ENCODE peak calls at places on chromosomes 12 and 14, in four cellular contexts. One of them, this sample, is unnamed.

GRCh38 chr12:49907352-49907751 is 3.7 kb upstream of the FAIM2 start:
- DNase-seq in SK-N-SH: no peak
- DNase-seq in K562: no peak
- DNase-seq in WTC11: no peak
- DNase-seq in this sample: no peak

GRCh38 chr12:20620311-20620710 is 74.8 kb upstream of the SLCO1C1 start:
- DNase-seq in K562: no peak
- DNase-seq in SK-N-SH: no peak
- DNase-seq in WTC11: no peak
- DNase-seq in this sample: no peak

GRCh38 chr14:30620178-30620577 is 1.9 kb upstream of the SCFD1 start:
- DNase-seq in WTC11: no peak
- DNase-seq in SK-N-SH: no peak
- DNase-seq in K562: no peak
- DNase-seq in this sample: no peak

GRCh38 chr12:102298022-102298421 is 100.4 kb upstream of the PMCH start:
- DNase-seq in WTC11: no peak
- DNase-seq in SK-N-SH: no peak
- DNase-seq in K562: no peak
- DNase-seq in this sample: no peak

GRCh38 chr12:68750506-68750905 is 4.5 kb downstream of the SLC35E3 start:
- DNase-seq in K562: no peak
- DNase-seq in WTC11: no peak
- DNase-seq in SK-N-SH: no peak
- DNase-seq in this sample: no peak

GRCh38 chr12:131167334-131167733 is 213.6 kb downstream of the ADGRD1 start:
- DNase-seq in WTC11: no peak
- DNase-seq in K562: no peak
- DNase-seq in SK-N-SH: no peak
- DNase-seq in this sample: no peak

GRCh38 chr12:46111727-46112126 is 121.4 kb upstream of the SCAF11 start:
- DNase-seq in K562: no peak
- DNase-seq in SK-N-SH: no peak
- DNase-seq in WTC11: no peak
- DNase-seq in this sample: no peak

GRCh38 chr14:90649096-90649495 is 167.1 kb downstream of the TTC7B start:
- DNase-seq in SK-N-SH: no peak
- DNase-seq in K562: no peak
- DNase-seq in WTC11: no peak
- DNase-seq in this sample: no peak

GRCh38 chr12:124828264-124829007 is 35.2 kb downstream of the SCARB1 start:
- DNase-seq in K562: no peak
- DNase-seq in WTC11: no peak
- DNase-seq in SK-N-SH: no peak
- DNase-seq in this sample: peak; percentile 87

GRCh38 chr12:102903318-102904007 is 13.6 kb downstream of the PAH start:
- DNase-seq in SK-N-SH: no peak
- DNase-seq in K562: no peak
- DNase-seq in WTC11: no peak
- DNase-seq in this sample: peak; percentile 92

GRCh38 chr14:89024691-89025090 is 200.2 kb downstream of the TTC8 start:
- DNase-seq in K562: no peak
- DNase-seq in SK-N-SH: no peak
- DNase-seq in WTC11: no peak
- DNase-seq in this sample: no peak

GRCh38 chr12:132710062-132710421 is 600 bp upstream of the PGAM5 start:
- DNase-seq in K562: no peak
- DNase-seq in WTC11: peak; percentile 44
- DNase-seq in SK-N-SH: no peak
- DNase-seq in this sample: no peak

GRCh38 chr12:110776410-110776809 is 33.7 kb upstream of the PPP1CC start:
- DNase-seq in K562: no peak
- DNase-seq in WTC11: no peak
- DNase-seq in SK-N-SH: no peak
- DNase-seq in this sample: no peak

GRCh38 chr12:52250048-52250990 is 17.3 kb downstream of the KRT7 start:
- DNase-seq in K562: no peak
- DNase-seq in SK-N-SH: no peak
- DNase-seq in WTC11: peak; percentile 74
- DNase-seq in this sample: no peak

GRCh38 chr12:128910629-128911028 is 57.4 kb downstream of the GLT1D1 start:
- DNase-seq in WTC11: no peak
- DNase-seq in SK-N-SH: no peak
- DNase-seq in K562: no peak
- DNase-seq in this sample: no peak

GRCh38 chr14:54606631-54607133 is 39.8 kb downstream of the SAMD4A start:
- DNase-seq in SK-N-SH: no peak
- DNase-seq in K562: no peak
- DNase-seq in WTC11: no peak
- DNase-seq in this sample: no peak

GRCh38 chr14:92759300-92759678 is 10.9 kb upstream of the LGMN start:
- DNase-seq in WTC11: peak; percentile 30
- DNase-seq in K562: peak; percentile 74
- DNase-seq in SK-N-SH: no peak
- DNase-seq in this sample: no peak

GRCh38 chr12:105279460-105280056 is 43.6 kb upstream of the APPL2 start:
- DNase-seq in WTC11: peak; percentile 47
- DNase-seq in K562: peak; percentile 43
- DNase-seq in SK-N-SH: peak; percentile 16
- DNase-seq in this sample: peak; percentile 22

GRCh38 chr12:24360057-24360456 is 410.6 kb upstream of the SOX5 start:
- DNase-seq in WTC11: no peak
- DNase-seq in K562: no peak
- DNase-seq in SK-N-SH: no peak
- DNase-seq in this sample: no peak

GRCh38 chr12:6476496-6476895 is 6.0 kb upstream of the VAMP1 start:
- DNase-seq in SK-N-SH: no peak
- DNase-seq in K562: no peak
- DNase-seq in WTC11: no peak
- DNase-seq in this sample: no peak

GRCh38 chr12:124498178-124498869 is 69.1 kb downstream of the NCOR2 start:
- DNase-seq in WTC11: no peak
- DNase-seq in SK-N-SH: no peak
- DNase-seq in K562: no peak
- DNase-seq in this sample: no peak

GRCh38 chr12:30992381-30992780 is 65.8 kb downstream of the TSPAN11 start:
- DNase-seq in SK-N-SH: no peak
- DNase-seq in K562: no peak
- DNase-seq in WTC11: no peak
- DNase-seq in this sample: no peak

GRCh38 chr14:96752594-96752993 is 44.6 kb upstream of the VRK1 start:
- DNase-seq in SK-N-SH: no peak
- DNase-seq in WTC11: no peak
- DNase-seq in K562: no peak
- DNase-seq in this sample: no peak

GRCh38 chr12:553216-554000 is 93.7 kb downstream of the B4GALNT3 start:
- DNase-seq in SK-N-SH: no peak
- DNase-seq in WTC11: no peak
- DNase-seq in K562: no peak
- DNase-seq in this sample: no peak

GRCh38 chr14:71119075-71119474 is 211.8 kb downstream of the PCNX1 start:
- DNase-seq in SK-N-SH: no peak
- DNase-seq in WTC11: no peak
- DNase-seq in K562: no peak
- DNase-seq in this sample: no peak

GRCh38 chr14:99574099-99574880 is 29.7 kb downstream of the CCDC85C start:
- DNase-seq in WTC11: peak; percentile 56
- DNase-seq in SK-N-SH: peak; percentile 69
- DNase-seq in K562: no peak
- DNase-seq in this sample: peak; percentile 73

GRCh38 chr14:71647086-71647784 is 285.0 kb upstream of the RGS6 start:
- DNase-seq in K562: no peak
- DNase-seq in WTC11: no peak
- DNase-seq in SK-N-SH: no peak
- DNase-seq in this sample: no peak

GRCh38 chr12:58140395-58140794 is 199.0 kb downstream of the ATP23 start:
- DNase-seq in K562: no peak
- DNase-seq in WTC11: no peak
- DNase-seq in SK-N-SH: no peak
- DNase-seq in this sample: no peak

GRCh38 chr14:24909523-24910302 is 140.2 kb downstream of the STXBP6 start:
- DNase-seq in SK-N-SH: no peak
- DNase-seq in K562: no peak
- DNase-seq in WTC11: no peak
- DNase-seq in this sample: no peak

GRCh38 chr14:76768201-76768656 is 7.0 kb downstream of the VASH1 start:
- DNase-seq in SK-N-SH: peak; percentile 76
- DNase-seq in WTC11: peak; percentile 52
- DNase-seq in K562: peak; percentile 69
- DNase-seq in this sample: no peak

GRCh38 chr14:105019861-105020814 is 745 bp downstream of the CDCA4 start:
- DNase-seq in K562: peak; percentile 48
- DNase-seq in SK-N-SH: no peak
- DNase-seq in WTC11: peak; percentile 52
- DNase-seq in this sample: no peak

GRCh38 chr14:95507174-95507573 is 9.3 kb downstream of the SYNE3 start:
- DNase-seq in WTC11: no peak
- DNase-seq in SK-N-SH: no peak
- DNase-seq in K562: peak; percentile 62
- DNase-seq in this sample: no peak

GRCh38 chr14:90177537-90178189 is 78.7 kb upstream of the PSMC1 start:
- DNase-seq in WTC11: no peak
- DNase-seq in K562: no peak
- DNase-seq in SK-N-SH: no peak
- DNase-seq in this sample: no peak

GRCh38 chr14:100022772-100023451 is 42.3 kb upstream of the EVL start:
- DNase-seq in SK-N-SH: no peak
- DNase-seq in WTC11: no peak
- DNase-seq in K562: peak; percentile 27
- DNase-seq in this sample: no peak

GRCh38 chr12:9071518-9071917 is 44.2 kb downstream of the A2M start:
- DNase-seq in WTC11: no peak
- DNase-seq in K562: no peak
- DNase-seq in SK-N-SH: no peak
- DNase-seq in this sample: no peak

GRCh38 chr14:75604979-75605825 is 26.8 kb downstream of the FLVCR2 start:
- DNase-seq in SK-N-SH: no peak
- DNase-seq in K562: peak; percentile 43
- DNase-seq in WTC11: no peak
- DNase-seq in this sample: no peak

GRCh38 chr12:88753074-88753473 is 172.8 kb upstream of the KITLG start:
- DNase-seq in SK-N-SH: no peak
- DNase-seq in K562: no peak
- DNase-seq in WTC11: no peak
- DNase-seq in this sample: no peak

GRCh38 chr12:51549637-51550036 is 41.4 kb upstream of the SCN8A start:
- DNase-seq in WTC11: no peak
- DNase-seq in SK-N-SH: no peak
- DNase-seq in K562: no peak
- DNase-seq in this sample: no peak

GRCh38 chr14:59869381-59870255 is 958 bp downstream of the RTN1 start:
- DNase-seq in SK-N-SH: peak; percentile 53
- DNase-seq in K562: no peak
- DNase-seq in WTC11: peak; percentile 24
- DNase-seq in this sample: no peak

DNA sequence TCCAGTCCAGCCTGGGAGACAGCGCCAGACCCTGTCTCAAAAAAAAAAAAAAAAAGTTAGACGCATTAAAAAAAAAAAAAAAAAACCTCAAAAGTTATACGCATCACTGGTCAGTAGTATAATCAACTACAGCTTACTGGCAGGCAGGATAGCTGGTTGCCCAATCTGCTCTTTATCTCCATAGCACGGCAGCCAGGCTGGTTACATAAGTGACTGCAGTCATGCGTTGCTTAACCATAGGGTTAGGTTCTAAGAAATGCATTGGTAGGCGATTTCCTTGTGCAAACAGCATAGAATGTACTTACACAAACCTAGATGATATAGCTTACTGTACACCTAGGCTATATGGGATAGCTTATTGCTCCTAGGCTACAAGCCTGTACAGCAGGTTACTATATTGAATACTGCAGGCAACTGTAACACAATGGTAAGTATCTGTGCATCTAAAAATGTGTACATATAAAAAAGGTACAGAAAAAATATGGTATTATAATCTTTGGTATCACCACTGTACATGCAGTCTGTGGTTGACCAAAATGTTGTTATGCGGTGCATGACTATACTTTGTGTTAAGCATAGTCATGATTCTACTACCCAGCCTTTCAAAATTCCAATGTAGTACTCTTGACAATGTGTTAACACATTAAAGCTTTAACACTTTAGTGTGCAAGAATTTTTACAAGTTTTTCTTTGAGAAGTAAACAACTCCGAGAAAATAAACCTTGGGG is 8.1 kb downstream of the L2HGDH start:
- DNase-seq in WTC11: no peak
- DNase-seq in SK-N-SH: no peak
- DNase-seq in K562: peak; percentile 67
- DNase-seq in this sample: peak; percentile 93
- TF ChIP-seq FOXJ3 in WTC11: no peak
- TF ChIP-seq FOXJ3 in SK-N-SH: no peak
- TF ChIP-seq FOXJ3 in K562: no peak
- TF ChIP-seq FOXJ3 in this sample: peak; percentile 55

GRCh38 chr12:91367234-91367849 is 184.7 kb upstream of the DCN start:
- DNase-seq in SK-N-SH: no peak
- DNase-seq in K562: peak; percentile 36
- DNase-seq in WTC11: no peak
- DNase-seq in this sample: peak; percentile 2
- TF ChIP-seq FOXJ3 in SK-N-SH: no peak
- TF ChIP-seq FOXJ3 in K562: no peak
- TF ChIP-seq FOXJ3 in WTC11: no peak
- TF ChIP-seq FOXJ3 in this sample: no peak

GRCh38 chr14:67127174-67127573 is 62.1 kb upstream of the GARIN2 start:
- DNase-seq in SK-N-SH: no peak
- DNase-seq in K562: no peak
- DNase-seq in WTC11: no peak
- DNase-seq in this sample: no peak
- TF ChIP-seq FOXJ3 in SK-N-SH: no peak
- TF ChIP-seq FOXJ3 in K562: no peak
- TF ChIP-seq FOXJ3 in WTC11: no peak
- TF ChIP-seq FOXJ3 in this sample: no peak

GRCh38 chr12:39327520-39327919 is 115.4 kb downstream of the KIF21A start:
- DNase-seq in SK-N-SH: no peak
- DNase-seq in WTC11: no peak
- DNase-seq in K562: no peak
- DNase-seq in this sample: no peak

GRCh38 chr12:39329876-39330275 is 113.0 kb downstream of the KIF21A start:
- DNase-seq in WTC11: no peak
- DNase-seq in K562: no peak
- DNase-seq in SK-N-SH: no peak
- DNase-seq in this sample: no peak

GRCh38 chr12:39329015-39329414 is 113.9 kb downstream of the KIF21A start:
- DNase-seq in WTC11: no peak
- DNase-seq in SK-N-SH: no peak
- DNase-seq in K562: no peak
- DNase-seq in this sample: no peak

GRCh38 chr12:39331539-39332261 is 111.2 kb downstream of the KIF21A start:
- DNase-seq in SK-N-SH: no peak
- DNase-seq in K562: no peak
- DNase-seq in WTC11: no peak
- DNase-seq in this sample: no peak

GRCh38 chr12:39327965-39328364 is 115.0 kb downstream of the KIF21A start:
- DNase-seq in K562: no peak
- DNase-seq in SK-N-SH: no peak
- DNase-seq in WTC11: no peak
- DNase-seq in this sample: no peak
- TF ChIP-seq FOXJ3 in K562: no peak
- TF ChIP-seq FOXJ3 in SK-N-SH: no peak
- TF ChIP-seq FOXJ3 in WTC11: no peak
- TF ChIP-seq FOXJ3 in this sample: no peak

GRCh38 chr12:107379852-107380567 is 286.7 kb upstream of the CRY1 start:
- DNase-seq in K562: no peak
- DNase-seq in WTC11: no peak
- DNase-seq in SK-N-SH: no peak
- DNase-seq in this sample: peak; percentile 67
- TF ChIP-seq FOXJ3 in K562: no peak
- TF ChIP-seq FOXJ3 in WTC11: no peak
- TF ChIP-seq FOXJ3 in SK-N-SH: no peak
- TF ChIP-seq FOXJ3 in this sample: no peak

This sample was measured in HepG2.